ENCODE peak calls at places on chromosome 15, in four cellular contexts. W is adrenal gland, Y is Peyer's patch, M is body of pancreas. V is an unnamed sample.

GRCh38 chr15:68730491-68731317 is 90.0 kb downstream of the ANP32A start:
- DNase-seq in Y (no peak), M (peak; percentile 43), W (peak; percentile 37), V (peak; percentile 14)

GRCh38 chr15:90408657-90409056 is 20.6 kb downstream of the IQGAP1 start:
- DNase-seq in M (no peak), W (no peak), Y (no peak), V (no peak)

GRCh38 chr15:56913241-56913640 is 5.2 kb upstream of the TCF12 start:
- DNase-seq in W (no peak), Y (no peak), M (no peak), V (no peak)

GRCh38 chr15:85026304-85027032 is 44.8 kb downstream of the PDE8A start:
- DNase-seq in Y (no peak), M (peak; percentile 39), W (peak; percentile 64), V (no peak)

GRCh38 chr15:47570451-47570850 is 146.9 kb upstream of the SEMA6D start:
- DNase-seq in W (no peak), M (no peak), Y (no peak), V (no peak)

GRCh38 chr15:97521894-97522293 is 438.6 kb upstream of the ARRDC4 start:
- DNase-seq in M (peak; percentile 13), Y (no peak), W (no peak), V (no peak)

GRCh38 chr15:80736571-80736970 is 41.5 kb downstream of the ABHD17C start:
- DNase-seq in M (no peak), Y (no peak), W (peak; percentile 62), V (no peak)

GRCh38 chr15:53072077-53072476 is 281.9 kb upstream of the ONECUT1 start:
- DNase-seq in M (peak; percentile 99), W (peak; percentile 68), Y (peak; percentile 59), V (no peak)

GRCh38 chr15:33994005-33994615 is 25.8 kb downstream of the CHRM5 start:
- DNase-seq in M (no peak), Y (no peak), W (no peak), V (peak; percentile 16)

GRCh38 chr15:52408823-52409222 is 113.2 kb upstream of the MYO5C start:
- DNase-seq in W (no peak), Y (no peak), M (no peak), V (no peak)

GRCh38 chr15:57611938-57612337 is 20.2 kb downstream of the MYZAP start:
- DNase-seq in M (peak; percentile 87), W (peak; percentile 83), Y (no peak), V (no peak)

GRCh38 chr15:70016511-70016994 is 81.2 kb downstream of the TLE3 start:
- DNase-seq in M (no peak), Y (no peak), W (no peak), V (no peak)

GRCh38 chr15:65856821-65857455 is 12.4 kb upstream of the RAB11A start:
- DNase-seq in M (peak; percentile 76), W (peak; percentile 72), Y (peak; percentile 69), V (peak; percentile 80)

GRCh38 chr15:59352189-59352588 is 20.5 kb downstream of the MYO1E start:
- DNase-seq in W (no peak), M (no peak), Y (no peak), V (no peak)

GRCh38 chr15:59347915-59348314 is 24.8 kb downstream of the MYO1E start:
- DNase-seq in W (no peak), M (no peak), Y (no peak), V (no peak)

GRCh38 chr15:59349715-59350420 is 22.8 kb downstream of the MYO1E start:
- DNase-seq in W (peak; percentile 69), M (no peak), Y (no peak), V (no peak)

GRCh38 chr15:59352683-59353082 is 20.0 kb downstream of the MYO1E start:
- DNase-seq in Y (no peak), W (no peak), M (no peak), V (no peak)

DNA sequence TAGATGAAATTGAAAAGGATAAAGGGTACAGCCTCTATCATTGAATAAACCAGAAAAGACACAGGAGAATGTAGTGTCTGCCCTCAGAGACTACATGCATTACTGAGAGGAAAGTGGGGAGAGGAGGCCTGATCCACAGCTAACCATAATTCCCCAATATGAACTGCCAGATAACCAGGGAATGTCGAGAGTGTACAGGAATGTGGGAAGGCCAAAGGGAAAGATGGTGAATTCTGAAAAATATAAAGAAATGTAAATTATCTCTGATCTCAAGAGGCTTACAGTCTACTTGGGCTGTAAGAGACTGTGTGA is 22.3 kb downstream of the MYO1E start:
- DNase-seq in Y (no peak), W (no peak), M (no peak), V (no peak)
- H3K27ac ChIP-seq in Y (peak overlapping the region; percentile 10), W (no peak overlapping the region), M (no peak overlapping the region), V (no peak overlapping the region)

GRCh38 chr15:63369296-63369695 is 12.3 kb downstream of the CA12 start:
- DNase-seq in M (no peak), Y (no peak), W (no peak), V (no peak)

GRCh38 chr15:63369766-63370165 is 11.9 kb downstream of the CA12 start:
- DNase-seq in Y (no peak), M (no peak), W (no peak), V (no peak)

GRCh38 chr15:63367390-63367789 is 14.3 kb downstream of the CA12 start:
- DNase-seq in M (peak; percentile 38), Y (no peak), W (no peak), V (no peak)

GRCh38 chr15:63367900-63368299 is 13.7 kb downstream of the CA12 start:
- DNase-seq in Y (no peak), W (no peak), M (no peak), V (no peak)

DNA sequence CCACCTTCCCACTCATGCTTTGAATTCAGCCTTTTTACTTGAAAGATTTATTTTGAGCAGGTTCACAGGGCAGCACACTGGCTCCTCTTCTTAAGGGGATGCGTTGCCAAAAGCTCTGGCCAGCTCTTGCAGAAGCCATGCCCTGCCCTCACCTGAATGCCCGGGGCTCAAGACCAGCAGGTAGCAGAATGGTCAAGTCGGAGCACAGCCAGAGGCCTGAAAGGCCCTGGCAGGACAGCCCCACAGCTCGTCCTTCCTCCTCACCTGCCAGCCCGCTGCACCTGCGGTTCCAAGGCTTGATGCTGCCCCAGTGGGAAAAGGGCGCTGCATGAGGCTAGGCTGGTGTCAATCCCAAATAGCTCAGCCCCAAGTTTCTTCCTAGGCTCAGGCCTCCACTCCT is 13.1 kb downstream of the CA12 start:
- DNase-seq in M (no peak), W (no peak), Y (no peak), V (no peak)
- H3K27ac ChIP-seq in M (peak overlapping the region; percentile 82), W (no peak overlapping the region), Y (no peak overlapping the region), V (no peak overlapping the region)

GRCh38 chr15:100095896-100096600 is 245.7 kb downstream of the ADAMTS17 start:
- DNase-seq in Y (no peak), W (no peak), M (no peak), V (no peak)

GRCh38 chr15:100092034-100092433 is 249.7 kb downstream of the ADAMTS17 start:
- DNase-seq in W (no peak), Y (no peak), M (no peak), V (no peak)

GRCh38 chr15:100096700-100097099 is 245.1 kb downstream of the ADAMTS17 start:
- DNase-seq in W (no peak), Y (no peak), M (no peak), V (no peak)

GRCh38 chr15:100093211-100094126 is 248.3 kb downstream of the ADAMTS17 start:
- DNase-seq in Y (no peak), W (no peak), M (no peak), V (no peak)

DNA sequence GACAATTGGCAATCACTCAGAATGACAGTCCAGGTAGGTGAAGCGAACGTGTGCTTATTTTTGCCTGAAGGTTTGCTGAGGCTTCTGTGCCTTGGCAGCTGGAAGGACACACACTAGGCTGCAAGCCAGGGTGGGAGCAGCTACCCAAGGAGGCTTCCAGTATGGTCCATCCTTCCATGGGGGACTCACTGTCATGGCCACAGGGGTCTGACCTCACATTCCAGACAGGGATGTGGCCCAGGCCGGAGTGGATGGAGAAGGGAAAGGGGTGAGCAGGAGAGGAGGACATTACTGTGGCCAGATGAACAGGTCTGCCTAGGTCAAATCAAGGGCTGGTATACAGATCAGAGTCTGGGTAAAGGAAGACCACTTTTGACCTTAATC is 247.7 kb downstream of the ADAMTS17 start:
- DNase-seq in W (no peak), M (no peak), Y (no peak), V (no peak)
- H3K27ac ChIP-seq in W (no peak overlapping the region), M (no peak overlapping the region), Y (no peak overlapping the region), V (no peak overlapping the region)

GRCh38 chr15:31367021-31367729 is 40.5 kb downstream of the KLF13 start:
- DNase-seq in Y (no peak), M (no peak), W (peak; percentile 38), V (no peak)
- H3K27ac ChIP-seq in Y (peak overlapping the region; percentile 94), M (peak overlapping the region; percentile 95), W (no peak overlapping the region), V (peak overlapping the region; percentile 98)

V was measured in CD4-positive, CD25-positive, alpha-beta regulatory T cell.